ENCODE peak calls at places on chromosomes 5 and 9, in six cellular contexts. One of them, this sample, is unnamed.

GRCh38 chr5:154071799-154072781 is 33.3 kb downstream of the MFAP3 start:
- DNase-seq in esophagus muscularis mucosa: peak; percentile 94
- DNase-seq in Peyer's patch: peak; percentile 89
- DNase-seq in sigmoid colon: peak; percentile 89
- DNase-seq in K562: peak; percentile 85
- DNase-seq in A549: peak; percentile 84
- DNase-seq in this sample: peak; percentile 54

GRCh38 chr5:151615431-151615830 is 24.3 kb upstream of the FAT2 start:
- DNase-seq in esophagus muscularis mucosa: no peak
- DNase-seq in Peyer's patch: no peak
- DNase-seq in sigmoid colon: no peak
- DNase-seq in K562: no peak
- DNase-seq in A549: no peak
- DNase-seq in this sample: no peak

GRCh38 chr9:94554439-94555331 is at the start of gene PCAT7:
- DNase-seq in esophagus muscularis mucosa: no peak
- DNase-seq in Peyer's patch: peak; percentile 85
- DNase-seq in sigmoid colon: no peak
- DNase-seq in K562: peak; percentile 72
- DNase-seq in A549: peak; percentile 64
- DNase-seq in this sample: peak; percentile 41

GRCh38 chr5:133406208-133406607 is 206.1 kb downstream of the FSTL4 start:
- DNase-seq in esophagus muscularis mucosa: no peak
- DNase-seq in Peyer's patch: no peak
- DNase-seq in sigmoid colon: no peak
- DNase-seq in K562: no peak
- DNase-seq in A549: no peak
- DNase-seq in this sample: no peak

GRCh38 chr5:53031695-53032096 is 42.5 kb downstream of the ITGA2 start:
- DNase-seq in esophagus muscularis mucosa: no peak
- DNase-seq in Peyer's patch: no peak
- DNase-seq in sigmoid colon: no peak
- DNase-seq in K562: no peak
- DNase-seq in A549: peak; percentile 49
- DNase-seq in this sample: no peak

GRCh38 chr5:854217-854616 is 3.4 kb upstream of the ZDHHC11 start:
- DNase-seq in esophagus muscularis mucosa: no peak
- DNase-seq in Peyer's patch: peak; percentile 24
- DNase-seq in sigmoid colon: peak; percentile 47
- DNase-seq in K562: no peak
- DNase-seq in A549: no peak
- DNase-seq in this sample: no peak

GRCh38 chr5:175772747-175773533 is 98.4 kb upstream of the CPLX2 start:
- DNase-seq in esophagus muscularis mucosa: peak; percentile 79
- DNase-seq in Peyer's patch: no peak
- DNase-seq in sigmoid colon: no peak
- DNase-seq in K562: no peak
- DNase-seq in A549: no peak
- DNase-seq in this sample: no peak

GRCh38 chr9:128921881-128922763 is 1.3 kb downstream of the PHYHD1 start:
- DNase-seq in esophagus muscularis mucosa: no peak
- DNase-seq in Peyer's patch: no peak
- DNase-seq in sigmoid colon: peak; percentile 84
- DNase-seq in K562: peak; percentile 53
- DNase-seq in A549: no peak
- DNase-seq in this sample: no peak

GRCh38 chr5:134524219-134524825 is 1.1 kb upstream of the JADE2 start:
- DNase-seq in esophagus muscularis mucosa: peak; percentile 96
- DNase-seq in Peyer's patch: peak; percentile 91
- DNase-seq in sigmoid colon: peak; percentile 95
- DNase-seq in K562: peak; percentile 77
- DNase-seq in A549: peak; percentile 78
- DNase-seq in this sample: peak; percentile 84

GRCh38 chr5:59139695-59140094 is 556.8 kb downstream of the RAB3C start:
- DNase-seq in esophagus muscularis mucosa: no peak
- DNase-seq in Peyer's patch: no peak
- DNase-seq in sigmoid colon: no peak
- DNase-seq in K562: no peak
- DNase-seq in A549: no peak
- DNase-seq in this sample: no peak

GRCh38 chr9:127846451-127847154 is 7.9 kb downstream of the ENG start:
- DNase-seq in esophagus muscularis mucosa: no peak
- DNase-seq in Peyer's patch: no peak
- DNase-seq in sigmoid colon: no peak
- DNase-seq in K562: peak; percentile 72
- DNase-seq in A549: no peak
- DNase-seq in this sample: no peak
- H3K4me3 ChIP-seq in esophagus muscularis mucosa: peak overlapping the region; percentile 1
- H3K4me3 ChIP-seq in Peyer's patch: no peak overlapping the region
- H3K4me3 ChIP-seq in sigmoid colon: no peak overlapping the region
- H3K4me3 ChIP-seq in K562: no peak overlapping the region
- H3K4me3 ChIP-seq in A549: no peak overlapping the region
- H3K4me3 ChIP-seq in this sample: peak overlapping the region; percentile 35

GRCh38 chr9:137975936-137976565 is 98.5 kb downstream of the CACNA1B start:
- DNase-seq in esophagus muscularis mucosa: no peak
- DNase-seq in Peyer's patch: peak; percentile 32
- DNase-seq in sigmoid colon: peak; percentile 56
- DNase-seq in K562: no peak
- DNase-seq in A549: no peak
- DNase-seq in this sample: no peak

GRCh38 chr9:137975527-137975913 is 97.9 kb downstream of the CACNA1B start:
- DNase-seq in esophagus muscularis mucosa: no peak
- DNase-seq in Peyer's patch: no peak
- DNase-seq in sigmoid colon: peak; percentile 40
- DNase-seq in K562: no peak
- DNase-seq in A549: no peak
- DNase-seq in this sample: no peak

GRCh38 chr9:137972988-137973470 is 95.4 kb downstream of the CACNA1B start:
- DNase-seq in esophagus muscularis mucosa: no peak
- DNase-seq in Peyer's patch: peak; percentile 34
- DNase-seq in sigmoid colon: peak; percentile 48
- DNase-seq in K562: no peak
- DNase-seq in A549: no peak
- DNase-seq in this sample: no peak

GRCh38 chr9:137973829-137974416 is 96.3 kb downstream of the CACNA1B start:
- DNase-seq in esophagus muscularis mucosa: no peak
- DNase-seq in Peyer's patch: peak; percentile 30
- DNase-seq in sigmoid colon: peak; percentile 40
- DNase-seq in K562: no peak
- DNase-seq in A549: no peak
- DNase-seq in this sample: no peak

GRCh38 chr9:137974746-137975526 is 97.4 kb downstream of the CACNA1B start:
- DNase-seq in esophagus muscularis mucosa: no peak
- DNase-seq in Peyer's patch: peak; percentile 29
- DNase-seq in sigmoid colon: peak; percentile 57
- DNase-seq in K562: no peak
- DNase-seq in A549: no peak
- DNase-seq in this sample: no peak
- H3K9me3 ChIP-seq in esophagus muscularis mucosa: no peaks in the 10 kb centered on the region
- H3K9me3 ChIP-seq in Peyer's patch: no peaks in the 10 kb centered on the region
- H3K9me3 ChIP-seq in sigmoid colon: no peaks in the 10 kb centered on the region
- H3K9me3 ChIP-seq in K562: no peaks in the 10 kb centered on the region
- H3K9me3 ChIP-seq in A549: no peaks in the 10 kb centered on the region
- H3K9me3 ChIP-seq in this sample: no peaks in the 10 kb centered on the region

GRCh38 chr5:65721050-65721774 is 697 bp downstream of the SGTB start:
- DNase-seq in esophagus muscularis mucosa: peak; percentile 93
- DNase-seq in Peyer's patch: peak; percentile 55
- DNase-seq in sigmoid colon: peak; percentile 83
- DNase-seq in K562: peak; percentile 16
- DNase-seq in A549: peak; percentile 45
- DNase-seq in this sample: no peak

GRCh38 chr5:65722575-65723424 is 795 bp downstream of the NLN start:
- DNase-seq in esophagus muscularis mucosa: no peak
- DNase-seq in Peyer's patch: no peak
- DNase-seq in sigmoid colon: no peak
- DNase-seq in K562: no peak
- DNase-seq in A549: peak; percentile 65
- DNase-seq in this sample: no peak

GRCh38 chr5:65727491-65728156 is 5.6 kb downstream of the NLN start:
- DNase-seq in esophagus muscularis mucosa: no peak
- DNase-seq in Peyer's patch: no peak
- DNase-seq in sigmoid colon: no peak
- DNase-seq in K562: no peak
- DNase-seq in A549: no peak
- DNase-seq in this sample: no peak

GRCh38 chr5:65718576-65719310 is 3.2 kb downstream of the SGTB start:
- DNase-seq in esophagus muscularis mucosa: no peak
- DNase-seq in Peyer's patch: no peak
- DNase-seq in sigmoid colon: no peak
- DNase-seq in K562: no peak
- DNase-seq in A549: no peak
- DNase-seq in this sample: no peak

GRCh38 chr5:65721775-65722574 is at the start of the genes NLN and SGTB:
- DNase-seq in esophagus muscularis mucosa: peak; percentile 95
- DNase-seq in Peyer's patch: peak; percentile 92
- DNase-seq in sigmoid colon: peak; percentile 90
- DNase-seq in K562: peak; percentile 94
- DNase-seq in A549: peak; percentile 74
- DNase-seq in this sample: peak; percentile 73
- TF ChIP-seq POLR2A in esophagus muscularis mucosa: no peak
- TF ChIP-seq POLR2A in Peyer's patch: no peak
- TF ChIP-seq POLR2A in sigmoid colon: no peak
- TF ChIP-seq POLR2A in K562: peak; percentile 63
- TF ChIP-seq POLR2A in A549: peak; percentile 73
- TF ChIP-seq POLR2A in this sample: no peak

GRCh38 chr9:92761686-92762085 is 2.9 kb downstream of the BICD2 start:
- DNase-seq in esophagus muscularis mucosa: no peak
- DNase-seq in Peyer's patch: no peak
- DNase-seq in sigmoid colon: no peak
- DNase-seq in K562: no peak
- DNase-seq in A549: no peak
- DNase-seq in this sample: no peak
- H3K4me3 ChIP-seq in esophagus muscularis mucosa: no peak overlapping the region
- H3K4me3 ChIP-seq in Peyer's patch: no peak overlapping the region
- H3K4me3 ChIP-seq in sigmoid colon: no peak overlapping the region
- H3K4me3 ChIP-seq in K562: no peak overlapping the region
- H3K4me3 ChIP-seq in A549: no peak overlapping the region
- H3K4me3 ChIP-seq in this sample: no peak overlapping the region

GRCh38 chr5:65085181-65085580 is 316.5 kb downstream of the CWC27 start:
- DNase-seq in esophagus muscularis mucosa: no peak
- DNase-seq in Peyer's patch: no peak
- DNase-seq in sigmoid colon: no peak
- DNase-seq in K562: no peak
- DNase-seq in A549: no peak
- DNase-seq in this sample: no peak

GRCh38 chr5:65086234-65086886 is 317.6 kb downstream of the CWC27 start:
- DNase-seq in esophagus muscularis mucosa: no peak
- DNase-seq in Peyer's patch: no peak
- DNase-seq in sigmoid colon: no peak
- DNase-seq in K562: no peak
- DNase-seq in A549: no peak
- DNase-seq in this sample: no peak

GRCh38 chr5:65084774-65085173 is 316.0 kb downstream of the CWC27 start:
- DNase-seq in esophagus muscularis mucosa: no peak
- DNase-seq in Peyer's patch: no peak
- DNase-seq in sigmoid colon: no peak
- DNase-seq in K562: no peak
- DNase-seq in A549: no peak
- DNase-seq in this sample: no peak

GRCh38 chr5:65087154-65087553 is 318.4 kb downstream of the CWC27 start:
- DNase-seq in esophagus muscularis mucosa: no peak
- DNase-seq in Peyer's patch: no peak
- DNase-seq in sigmoid colon: no peak
- DNase-seq in K562: no peak
- DNase-seq in A549: no peak
- DNase-seq in this sample: no peak
- H3K9me3 ChIP-seq in esophagus muscularis mucosa: no peaks in the 10 kb centered on the region
- H3K9me3 ChIP-seq in Peyer's patch: no peaks in the 10 kb centered on the region
- H3K9me3 ChIP-seq in sigmoid colon: no peaks in the 10 kb centered on the region
- H3K9me3 ChIP-seq in K562: no peaks in the 10 kb centered on the region
- H3K9me3 ChIP-seq in A549: no peaks in the 10 kb centered on the region
- H3K9me3 ChIP-seq in this sample: no peaks in the 10 kb centered on the region

GRCh38 chr9:113516840-113517577 is 53.5 kb downstream of the RGS3 start:
- DNase-seq in esophagus muscularis mucosa: no peak
- DNase-seq in Peyer's patch: no peak
- DNase-seq in sigmoid colon: no peak
- DNase-seq in K562: no peak
- DNase-seq in A549: no peak
- DNase-seq in this sample: no peak
- TF ChIP-seq POLR2A in esophagus muscularis mucosa: no peak
- TF ChIP-seq POLR2A in Peyer's patch: no peak
- TF ChIP-seq POLR2A in sigmoid colon: no peak
- TF ChIP-seq POLR2A in K562: no peak
- TF ChIP-seq POLR2A in A549: no peak
- TF ChIP-seq POLR2A in this sample: no peak

DNA sequence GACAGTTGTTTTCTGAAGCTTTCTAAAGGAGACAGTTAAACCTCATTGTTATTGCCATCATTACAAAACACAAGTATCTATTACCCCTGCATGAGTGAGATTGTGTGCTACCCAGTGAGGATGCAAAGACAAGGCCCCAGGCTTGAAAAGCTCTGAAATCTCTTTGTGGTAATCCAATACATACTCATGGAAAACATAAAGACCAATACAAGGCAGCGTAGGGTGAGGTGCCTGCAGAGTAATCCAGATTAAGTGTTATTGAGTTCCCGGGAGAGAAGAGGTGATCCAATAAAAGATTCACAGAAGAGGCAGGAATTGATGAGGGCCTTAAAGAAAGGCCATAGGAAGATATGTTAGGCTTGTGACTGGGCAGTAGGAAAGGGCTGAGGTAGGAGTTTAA is 150.1 kb downstream of the MEF2C start:
- DNase-seq in esophagus muscularis mucosa: no peak
- DNase-seq in Peyer's patch: no peak
- DNase-seq in sigmoid colon: no peak
- DNase-seq in K562: no peak
- DNase-seq in A549: no peak
- DNase-seq in this sample: no peak
- H3K4me3 ChIP-seq in esophagus muscularis mucosa: no peak overlapping the region
- H3K4me3 ChIP-seq in Peyer's patch: no peak overlapping the region
- H3K4me3 ChIP-seq in sigmoid colon: no peak overlapping the region
- H3K4me3 ChIP-seq in K562: no peak overlapping the region
- H3K4me3 ChIP-seq in A549: no peak overlapping the region
- H3K4me3 ChIP-seq in this sample: no peak overlapping the region

GRCh38 chr5:152990771-152991170 is 499.7 kb upstream of the GRIA1 start:
- DNase-seq in esophagus muscularis mucosa: no peak
- DNase-seq in Peyer's patch: no peak
- DNase-seq in sigmoid colon: no peak
- DNase-seq in K562: no peak
- DNase-seq in A549: no peak
- DNase-seq in this sample: no peak
- H3K9me3 ChIP-seq in esophagus muscularis mucosa: no peaks in the 10 kb centered on the region
- H3K9me3 ChIP-seq in Peyer's patch: no peaks in the 10 kb centered on the region
- H3K9me3 ChIP-seq in sigmoid colon: no peaks in the 10 kb centered on the region
- H3K9me3 ChIP-seq in K562: peaks cover 2% of the 10 kb centered on the region
- H3K9me3 ChIP-seq in A549: no peaks in the 10 kb centered on the region
- H3K9me3 ChIP-seq in this sample: no peaks in the 10 kb centered on the region

DNA sequence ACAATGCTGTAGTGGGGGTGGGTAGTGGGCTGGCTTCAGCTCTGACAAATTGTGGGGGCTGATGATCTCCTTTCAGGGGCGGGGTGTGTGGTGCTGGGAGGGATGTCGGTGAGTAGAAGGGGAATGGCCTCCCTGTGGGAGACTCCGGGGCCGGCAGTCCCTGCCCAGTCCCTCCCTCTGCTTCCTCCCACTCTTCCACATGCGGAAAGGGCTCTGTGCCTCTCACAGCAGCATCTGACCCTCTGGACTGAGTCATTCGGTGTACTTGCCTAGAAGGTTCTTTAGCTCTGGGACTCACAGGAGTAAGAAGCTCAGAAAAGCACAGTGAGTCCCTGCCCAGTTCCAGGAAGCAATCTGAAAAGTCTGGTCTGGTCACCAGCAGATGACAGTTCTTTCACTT is 14.2 kb downstream of the CD180 start:
- DNase-seq in esophagus muscularis mucosa: no peak
- DNase-seq in Peyer's patch: no peak
- DNase-seq in sigmoid colon: peak; percentile 81
- DNase-seq in K562: peak; percentile 19
- DNase-seq in A549: no peak
- DNase-seq in this sample: peak; percentile 66
- TF ChIP-seq POLR2A in esophagus muscularis mucosa: no peak
- TF ChIP-seq POLR2A in Peyer's patch: no peak
- TF ChIP-seq POLR2A in sigmoid colon: no peak
- TF ChIP-seq POLR2A in K562: no peak
- TF ChIP-seq POLR2A in A549: no peak
- TF ChIP-seq POLR2A in this sample: no peak

This sample was measured in breast epithelium.